ENCODE peak calls at places on chromosomes 3 and 15, in seven cellular contexts. One of them, this sample, is unnamed.

GRCh38 chr3:14925729-14926591 is 21.4 kb upstream of the NR2C2 start:
- DNase-seq in cardiac fibroblast: peak; percentile 81
- DNase-seq in Caco-2: no peak
- DNase-seq in heart right ventricle: peak; percentile 38
- DNase-seq in lower lobe of right lung: no peak
- DNase-seq in astrocyte: peak; percentile 36
- DNase-seq in fibroblast of the aortic adventitia: peak; percentile 80
- DNase-seq in this sample: peak; percentile 46

GRCh38 chr3:52518723-52519444 is 14.8 kb downstream of the NT5DC2 start:
- DNase-seq in cardiac fibroblast: no peak
- DNase-seq in Caco-2: peak; percentile 77
- DNase-seq in heart right ventricle: no peak
- DNase-seq in lower lobe of right lung: peak; percentile 68
- DNase-seq in astrocyte: no peak
- DNase-seq in fibroblast of the aortic adventitia: no peak
- DNase-seq in this sample: no peak

GRCh38 chr3:10772230-10773161 is 43.5 kb upstream of the SLC6A11 start:
- DNase-seq in cardiac fibroblast: peak; percentile 2
- DNase-seq in Caco-2: no peak
- DNase-seq in heart right ventricle: no peak
- DNase-seq in lower lobe of right lung: no peak
- DNase-seq in astrocyte: no peak
- DNase-seq in fibroblast of the aortic adventitia: peak; percentile 0
- DNase-seq in this sample: peak; percentile 4

GRCh38 chr3:46978985-46979944 is at the start of gene NBEAL2:
- DNase-seq in cardiac fibroblast: peak; percentile 89
- DNase-seq in Caco-2: peak; percentile 96
- DNase-seq in heart right ventricle: peak; percentile 96
- DNase-seq in lower lobe of right lung: peak; percentile 99
- DNase-seq in astrocyte: peak; percentile 75
- DNase-seq in fibroblast of the aortic adventitia: peak; percentile 85
- DNase-seq in this sample: peak; percentile 86

GRCh38 chr15:74784854-74785715 is 3.2 kb downstream of the CSK start:
- DNase-seq in cardiac fibroblast: no peak
- DNase-seq in Caco-2: no peak
- DNase-seq in heart right ventricle: no peak
- DNase-seq in lower lobe of right lung: no peak
- DNase-seq in astrocyte: no peak
- DNase-seq in fibroblast of the aortic adventitia: no peak
- DNase-seq in this sample: no peak

GRCh38 chr3:137071104-137071503 is 113.3 kb downstream of the IL20RB start:
- DNase-seq in cardiac fibroblast: peak; percentile 3
- DNase-seq in Caco-2: no peak
- DNase-seq in heart right ventricle: no peak
- DNase-seq in lower lobe of right lung: no peak
- DNase-seq in astrocyte: no peak
- DNase-seq in fibroblast of the aortic adventitia: no peak
- DNase-seq in this sample: no peak

GRCh38 chr15:66138096-66138783 is 115.3 kb downstream of the MEGF11 start:
- DNase-seq in cardiac fibroblast: no peak
- DNase-seq in Caco-2: no peak
- DNase-seq in heart right ventricle: peak; percentile 11
- DNase-seq in lower lobe of right lung: no peak
- DNase-seq in astrocyte: no peak
- DNase-seq in fibroblast of the aortic adventitia: no peak
- DNase-seq in this sample: no peak

GRCh38 chr3:182609575-182610156 is 183.6 kb upstream of the ATP11B start:
- DNase-seq in cardiac fibroblast: no peak
- DNase-seq in Caco-2: no peak
- DNase-seq in heart right ventricle: no peak
- DNase-seq in lower lobe of right lung: peak; percentile 61
- DNase-seq in astrocyte: no peak
- DNase-seq in fibroblast of the aortic adventitia: no peak
- DNase-seq in this sample: no peak

GRCh38 chr3:124607163-124607562 is 123.1 kb upstream of the UMPS start:
- DNase-seq in cardiac fibroblast: peak; percentile 79
- DNase-seq in Caco-2: no peak
- DNase-seq in heart right ventricle: no peak
- DNase-seq in lower lobe of right lung: no peak
- DNase-seq in astrocyte: peak; percentile 89
- DNase-seq in fibroblast of the aortic adventitia: peak; percentile 65
- DNase-seq in this sample: peak; percentile 14

GRCh38 chr3:64595253-64595694 is 92.5 kb downstream of the ADAMTS9 start:
- DNase-seq in cardiac fibroblast: peak; percentile 95
- DNase-seq in Caco-2: no peak
- DNase-seq in heart right ventricle: peak; percentile 80
- DNase-seq in lower lobe of right lung: no peak
- DNase-seq in astrocyte: peak; percentile 90
- DNase-seq in fibroblast of the aortic adventitia: peak; percentile 90
- DNase-seq in this sample: no peak

GRCh38 chr15:41465822-41466421 is 27.8 kb upstream of the ITPKA start:
- DNase-seq in cardiac fibroblast: peak; percentile 79
- DNase-seq in Caco-2: no peak
- DNase-seq in heart right ventricle: no peak
- DNase-seq in lower lobe of right lung: no peak
- DNase-seq in astrocyte: peak; percentile 27
- DNase-seq in fibroblast of the aortic adventitia: peak; percentile 74
- DNase-seq in this sample: peak; percentile 35

GRCh38 chr15:48021336-48022086 is 99.3 kb upstream of the SLC24A5 start:
- DNase-seq in cardiac fibroblast: no peak
- DNase-seq in Caco-2: no peak
- DNase-seq in heart right ventricle: no peak
- DNase-seq in lower lobe of right lung: no peak
- DNase-seq in astrocyte: peak; percentile 25
- DNase-seq in fibroblast of the aortic adventitia: no peak
- DNase-seq in this sample: no peak

GRCh38 chr15:92880796-92881569 is 19.1 kb upstream of the CHD2 start:
- DNase-seq in cardiac fibroblast: no peak
- DNase-seq in Caco-2: no peak
- DNase-seq in heart right ventricle: no peak
- DNase-seq in lower lobe of right lung: no peak
- DNase-seq in astrocyte: no peak
- DNase-seq in fibroblast of the aortic adventitia: peak; percentile 55
- DNase-seq in this sample: peak; percentile 90

GRCh38 chr15:67927501-67928156 is 87.8 kb upstream of the RNU6-1 start:
- DNase-seq in cardiac fibroblast: peak; percentile 80
- DNase-seq in Caco-2: no peak
- DNase-seq in heart right ventricle: peak; percentile 63
- DNase-seq in lower lobe of right lung: peak; percentile 88
- DNase-seq in astrocyte: peak; percentile 96
- DNase-seq in fibroblast of the aortic adventitia: peak; percentile 98
- DNase-seq in this sample: peak; percentile 63

GRCh38 chr15:30921106-30921505 is 17.4 kb downstream of the FAN1 start:
- DNase-seq in cardiac fibroblast: no peak
- DNase-seq in Caco-2: no peak
- DNase-seq in heart right ventricle: no peak
- DNase-seq in lower lobe of right lung: no peak
- DNase-seq in astrocyte: no peak
- DNase-seq in fibroblast of the aortic adventitia: no peak
- DNase-seq in this sample: no peak

GRCh38 chr3:168398371-168399030 is 302.8 kb upstream of the GOLIM4 start:
- DNase-seq in cardiac fibroblast: peak; percentile 38
- DNase-seq in Caco-2: no peak
- DNase-seq in heart right ventricle: no peak
- DNase-seq in lower lobe of right lung: no peak
- DNase-seq in astrocyte: peak; percentile 73
- DNase-seq in fibroblast of the aortic adventitia: peak; percentile 18
- DNase-seq in this sample: peak; percentile 18

GRCh38 chr15:39172380-39173281 is 408.2 kb upstream of the THBS1 start:
- DNase-seq in cardiac fibroblast: peak; percentile 77
- DNase-seq in Caco-2: peak; percentile 60
- DNase-seq in heart right ventricle: peak; percentile 9
- DNase-seq in lower lobe of right lung: no peak
- DNase-seq in astrocyte: peak; percentile 82
- DNase-seq in fibroblast of the aortic adventitia: no peak
- DNase-seq in this sample: no peak

GRCh38 chr15:32919749-32920414 is 202.1 kb downstream of the GREM1 start:
- DNase-seq in cardiac fibroblast: peak; percentile 99
- DNase-seq in Caco-2: no peak
- DNase-seq in heart right ventricle: no peak
- DNase-seq in lower lobe of right lung: no peak
- DNase-seq in astrocyte: peak; percentile 93
- DNase-seq in fibroblast of the aortic adventitia: peak; percentile 100
- DNase-seq in this sample: no peak

GRCh38 chr15:80823995-80824394 is 44.8 kb downstream of the CEMIP start:
- DNase-seq in cardiac fibroblast: no peak
- DNase-seq in Caco-2: no peak
- DNase-seq in heart right ventricle: no peak
- DNase-seq in lower lobe of right lung: no peak
- DNase-seq in astrocyte: no peak
- DNase-seq in fibroblast of the aortic adventitia: no peak
- DNase-seq in this sample: no peak

GRCh38 chr3:37909067-37909911 is 47.6 kb downstream of the CTDSPL start:
- DNase-seq in cardiac fibroblast: peak; percentile 45
- DNase-seq in Caco-2: no peak
- DNase-seq in heart right ventricle: no peak
- DNase-seq in lower lobe of right lung: no peak
- DNase-seq in astrocyte: no peak
- DNase-seq in fibroblast of the aortic adventitia: no peak
- DNase-seq in this sample: no peak

GRCh38 chr3:44962606-44963393 is 13.2 kb downstream of the ZDHHC3 start:
- DNase-seq in cardiac fibroblast: no peak
- DNase-seq in Caco-2: no peak
- DNase-seq in heart right ventricle: no peak
- DNase-seq in lower lobe of right lung: no peak
- DNase-seq in astrocyte: no peak
- DNase-seq in fibroblast of the aortic adventitia: no peak
- DNase-seq in this sample: no peak

GRCh38 chr3:8485141-8485840 is 16.3 kb upstream of the LMCD1 start:
- DNase-seq in cardiac fibroblast: no peak
- DNase-seq in Caco-2: no peak
- DNase-seq in heart right ventricle: no peak
- DNase-seq in lower lobe of right lung: no peak
- DNase-seq in astrocyte: no peak
- DNase-seq in fibroblast of the aortic adventitia: peak; percentile 40
- DNase-seq in this sample: no peak

GRCh38 chr3:193330500-193331204 is 47.9 kb downstream of the ATP13A5 start:
- DNase-seq in cardiac fibroblast: no peak
- DNase-seq in Caco-2: no peak
- DNase-seq in heart right ventricle: no peak
- DNase-seq in lower lobe of right lung: no peak
- DNase-seq in astrocyte: no peak
- DNase-seq in fibroblast of the aortic adventitia: no peak
- DNase-seq in this sample: no peak

GRCh38 chr3:193333229-193333628 is 45.3 kb downstream of the ATP13A5 start:
- DNase-seq in cardiac fibroblast: no peak
- DNase-seq in Caco-2: no peak
- DNase-seq in heart right ventricle: no peak
- DNase-seq in lower lobe of right lung: no peak
- DNase-seq in astrocyte: no peak
- DNase-seq in fibroblast of the aortic adventitia: no peak
- DNase-seq in this sample: no peak

DNA sequence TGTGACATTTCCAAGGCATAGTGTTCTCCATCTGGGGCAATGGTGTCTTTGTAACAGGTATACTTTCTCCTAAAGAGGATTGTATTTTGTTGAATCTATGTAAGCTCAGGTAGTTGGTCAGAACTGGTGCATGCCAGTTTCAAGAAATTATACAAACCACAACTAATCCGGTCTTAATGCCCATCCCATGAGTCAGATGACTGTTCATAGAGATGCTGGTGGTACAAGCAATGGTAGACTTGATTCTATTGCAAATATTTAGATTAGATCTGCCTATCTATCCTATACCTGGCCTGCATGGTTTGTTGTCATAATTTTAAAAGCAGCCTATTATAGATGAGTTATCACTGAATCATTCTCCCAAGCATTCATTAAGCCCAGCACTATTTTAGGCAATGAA is 43.5 kb downstream of the ATP13A5 start:
- DNase-seq in cardiac fibroblast: no peak
- DNase-seq in Caco-2: no peak
- DNase-seq in heart right ventricle: no peak
- DNase-seq in lower lobe of right lung: no peak
- DNase-seq in astrocyte: no peak
- DNase-seq in fibroblast of the aortic adventitia: no peak
- DNase-seq in this sample: no peak
- H3K4me3 ChIP-seq in cardiac fibroblast: no peak overlapping the region
- H3K4me3 ChIP-seq in Caco-2: no peak overlapping the region
- H3K4me3 ChIP-seq in heart right ventricle: no peak overlapping the region
- H3K4me3 ChIP-seq in lower lobe of right lung: no peak overlapping the region
- H3K4me3 ChIP-seq in astrocyte: no peak overlapping the region
- H3K4me3 ChIP-seq in fibroblast of the aortic adventitia: no peak overlapping the region
- H3K4me3 ChIP-seq in this sample: no peak overlapping the region

GRCh38 chr3:43153189-43154083 is 47.6 kb upstream of the POMGNT2 start:
- DNase-seq in cardiac fibroblast: peak; percentile 74
- DNase-seq in Caco-2: no peak
- DNase-seq in heart right ventricle: peak; percentile 39
- DNase-seq in lower lobe of right lung: no peak
- DNase-seq in astrocyte: peak; percentile 63
- DNase-seq in fibroblast of the aortic adventitia: peak; percentile 82
- DNase-seq in this sample: no peak
- TF ChIP-seq CTCF in cardiac fibroblast: no peak
- TF ChIP-seq CTCF in Caco-2: no peak
- TF ChIP-seq CTCF in heart right ventricle: no peak
- TF ChIP-seq CTCF in lower lobe of right lung: no peak
- TF ChIP-seq CTCF in astrocyte: no peak
- TF ChIP-seq CTCF in fibroblast of the aortic adventitia: no peak
- TF ChIP-seq CTCF in this sample: no peak

GRCh38 chr3:181265750-181266333 is 276.3 kb upstream of the DNAJC19 start:
- DNase-seq in cardiac fibroblast: no peak
- DNase-seq in Caco-2: no peak
- DNase-seq in heart right ventricle: no peak
- DNase-seq in lower lobe of right lung: no peak
- DNase-seq in astrocyte: no peak
- DNase-seq in fibroblast of the aortic adventitia: peak; percentile 3
- DNase-seq in this sample: no peak
- H3K4me3 ChIP-seq in cardiac fibroblast: no peak overlapping the region
- H3K4me3 ChIP-seq in Caco-2: no peak overlapping the region
- H3K4me3 ChIP-seq in heart right ventricle: peak overlapping the region; percentile 7
- H3K4me3 ChIP-seq in lower lobe of right lung: peak overlapping the region; percentile 2
- H3K4me3 ChIP-seq in astrocyte: no peak overlapping the region
- H3K4me3 ChIP-seq in fibroblast of the aortic adventitia: peak overlapping the region; percentile 26
- H3K4me3 ChIP-seq in this sample: no peak overlapping the region

GRCh38 chr15:82810061-82810862 is 834 bp downstream of the WHAMM start:
- DNase-seq in cardiac fibroblast: peak; percentile 75
- DNase-seq in Caco-2: peak; percentile 50
- DNase-seq in heart right ventricle: no peak
- DNase-seq in lower lobe of right lung: peak; percentile 63
- DNase-seq in astrocyte: peak; percentile 34
- DNase-seq in fibroblast of the aortic adventitia: peak; percentile 66
- DNase-seq in this sample: no peak

GRCh38 chr15:82810863-82811421 is 1.5 kb downstream of the WHAMM start:
- DNase-seq in cardiac fibroblast: peak; percentile 22
- DNase-seq in Caco-2: no peak
- DNase-seq in heart right ventricle: no peak
- DNase-seq in lower lobe of right lung: no peak
- DNase-seq in astrocyte: peak; percentile 5
- DNase-seq in fibroblast of the aortic adventitia: no peak
- DNase-seq in this sample: no peak

GRCh38 chr15:82808634-82809041 is 790 bp upstream of the WHAMM start:
- DNase-seq in cardiac fibroblast: no peak
- DNase-seq in Caco-2: no peak
- DNase-seq in heart right ventricle: no peak
- DNase-seq in lower lobe of right lung: no peak
- DNase-seq in astrocyte: no peak
- DNase-seq in fibroblast of the aortic adventitia: no peak
- DNase-seq in this sample: no peak

GRCh38 chr15:82807920-82808633 is 1.4 kb upstream of the WHAMM start:
- DNase-seq in cardiac fibroblast: no peak
- DNase-seq in Caco-2: no peak
- DNase-seq in heart right ventricle: no peak
- DNase-seq in lower lobe of right lung: no peak
- DNase-seq in astrocyte: no peak
- DNase-seq in fibroblast of the aortic adventitia: no peak
- DNase-seq in this sample: no peak

GRCh38 chr15:82809308-82810060 is at the start of gene WHAMM:
- DNase-seq in cardiac fibroblast: peak; percentile 99
- DNase-seq in Caco-2: peak; percentile 98
- DNase-seq in heart right ventricle: peak; percentile 99
- DNase-seq in lower lobe of right lung: peak; percentile 97
- DNase-seq in astrocyte: peak; percentile 96
- DNase-seq in fibroblast of the aortic adventitia: peak; percentile 98
- DNase-seq in this sample: peak; percentile 99
- TF ChIP-seq CTCF in cardiac fibroblast: no peak
- TF ChIP-seq CTCF in Caco-2: no peak
- TF ChIP-seq CTCF in heart right ventricle: no peak
- TF ChIP-seq CTCF in lower lobe of right lung: no peak
- TF ChIP-seq CTCF in astrocyte: no peak
- TF ChIP-seq CTCF in fibroblast of the aortic adventitia: no peak
- TF ChIP-seq CTCF in this sample: peak; percentile 34

This sample was measured in LNCaP clone FGC.